ENCODE peak calls at places on chromosomes 13 and 19, in ten cellular contexts. G is stimulated activated CD4-positive, alpha-beta T cell treated with anti-CD3 and anti-CD28 coated beads, Interleukin-15, amount 100 ng/mL, for 48 hours; U is EH; R is NCI-H1436; F is NCI-H1694 treated with DMSO at 0.1 percent for 48 hours; T is T-cell; J is activated CD4-positive, alpha-beta memory T cell treated with anti-CD3 and anti-CD28 coated beads for 36 hours; V is Peyer's patch; C is germinal center; A is activated CD4-positive, alpha-beta T cell treated with anti-CD3 and anti-CD28 coated beads for 24 hours. X is an unnamed sample.

GRCh38 chr19:48196933-48197665 is 26.6 kb downstream of the ZSWIM9 start:
- DNase-seq in G (no peak), U (no peak), R (no peak), F (no peak), T (peak), J (no peak), V (no peak), C (no peak), A (no peak), X (no peak)

GRCh38 chr13:34201050-34201913 is 383.3 kb downstream of the RFC3 start:
- DNase-seq in G (no peak), U (peak), R (no peak), F (no peak), T (no peak), J (no peak), V (no peak), C (no peak), A (no peak), X (no peak)

GRCh38 chr13:100542546-100543156 is 45.9 kb downstream of the GGACT start:
- DNase-seq in G (no peak), U (peak), R (no peak), F (peak), T (no peak), J (peak), V (peak), C (peak), A (no peak), X (peak)

GRCh38 chr13:24784319-24784718 is 20.4 kb downstream of the RNF17 start:
- DNase-seq in G (no peak), U (no peak), R (no peak), F (no peak), T (no peak), J (no peak), V (no peak), C (no peak), A (no peak), X (no peak)

GRCh38 chr19:40265055-40265762 is 19.9 kb downstream of the AKT2 start:
- DNase-seq in G (no peak), U (no peak), R (no peak), F (no peak), T (no peak), J (no peak), V (no peak), C (no peak), A (no peak), X (no peak)

GRCh38 chr19:35115538-35115951 is at the start of gene FXYD3:
- DNase-seq in G (no peak), U (no peak), R (no peak), F (no peak), T (no peak), J (no peak), V (peak), C (no peak), A (no peak), X (no peak)

GRCh38 chr13:42696191-42696590 is 85.2 kb upstream of the FAM216B start:
- DNase-seq in G (no peak), U (peak), R (no peak), F (peak), T (no peak), J (no peak), V (no peak), C (no peak), A (no peak), X (no peak)

GRCh38 chr13:22866221-22866620 is 314.6 kb upstream of the SGCG start:
- DNase-seq in G (no peak), U (no peak), R (no peak), F (no peak), T (no peak), J (no peak), V (no peak), C (no peak), A (no peak), X (no peak)

GRCh38 chr19:55654833-55655647 is at the start of gene U2AF2:
- DNase-seq in G (peak), U (peak), R (peak), F (peak), T (peak), J (peak), V (peak), C (peak), A (peak), X (peak)

X was measured in GM12865.